ENCODE peak calls at places on chromosome 2, in six cellular contexts. U is K562, I is HepG2, G is NT2/D1, X is H1, W is GM12878. L is an unnamed sample.

GRCh38 chr2:149393647-149394046 is 63.3 kb downstream of the LYPD6 start:
- DNase-seq in U (no peak), I (no peak), G (no peak), X (no peak), W (no peak), L (no peak)

GRCh38 chr2:215880970-215881369 is 132.4 kb downstream of the MREG start:
- DNase-seq in U (no peak), I (no peak), G (no peak), X (no peak), W (peak), L (no peak)

GRCh38 chr2:57877811-57878572 is 168.6 kb upstream of the VRK2 start:
- DNase-seq in U (no peak), I (no peak), G (no peak), X (no peak), W (no peak), L (no peak)

GRCh38 chr2:113227290-113227689 is 51.4 kb downstream of the PAX8 start:
- DNase-seq in U (no peak), I (no peak), G (no peak), X (no peak), W (no peak), L (no peak)

GRCh38 chr2:211351998-211352397 is 795.6 kb downstream of the CPS1 start:
- DNase-seq in U (no peak), I (no peak), G (no peak), X (no peak), W (no peak), L (no peak)

GRCh38 chr2:239213420-239214101 is 187.3 kb downstream of the HDAC4 start:
- DNase-seq in U (no peak), I (no peak), G (no peak), X (no peak), W (no peak), L (no peak)

GRCh38 chr2:169348321-169349002 is 13.9 kb downstream of the LRP2 start:
- DNase-seq in U (no peak), I (peak), G (no peak), X (no peak), W (no peak), L (no peak)

GRCh38 chr2:240325006-240325653 is 110.3 kb upstream of the GPC1 start:
- DNase-seq in U (no peak), I (no peak), G (no peak), X (no peak), W (no peak), L (no peak)

GRCh38 chr2:216956820-216957493 is 97.1 kb upstream of the TNP1 start:
- DNase-seq in U (no peak), I (no peak), G (no peak), X (no peak), W (no peak), L (no peak)

GRCh38 chr2:95238131-95238530 is 30.8 kb downstream of the ZNF892 start:
- DNase-seq in U (no peak), I (no peak), G (no peak), X (no peak), W (no peak), L (no peak)

GRCh38 chr2:133331437-133331836 is 236.8 kb downstream of the NCKAP5 start:
- DNase-seq in U (no peak), I (no peak), G (no peak), X (no peak), W (no peak), L (no peak)

GRCh38 chr2:241567776-241568175 is 9.2 kb downstream of the BOK start:
- DNase-seq in U (no peak), I (no peak), G (no peak), X (no peak), W (no peak), L (no peak)

GRCh38 chr2:220708366-220708765 is 863.7 kb downstream of the EPHA4 start:
- DNase-seq in U (no peak), I (no peak), G (no peak), X (no peak), W (no peak), L (no peak)

GRCh38 chr2:213152065-213152794 is 818 bp upstream of the IKZF2 start:
- DNase-seq in U (peak), I (peak), G (peak), X (no peak), W (no peak), L (peak)

GRCh38 chr2:159380676-159381239 is 94.3 kb upstream of the WDSUB1 start:
- DNase-seq in U (no peak), I (peak), G (no peak), X (no peak), W (no peak), L (no peak)

GRCh38 chr2:149627402-149627801 is 39.8 kb upstream of the MMADHC start:
- DNase-seq in U (no peak), I (no peak), G (no peak), X (no peak), W (no peak), L (no peak)

GRCh38 chr2:170335351-170335750 is 157.4 kb downstream of the MYO3B start:
- DNase-seq in U (no peak), I (no peak), G (no peak), X (no peak), W (no peak), L (no peak)

GRCh38 chr2:28394331-28394877 is 1.7 kb downstream of the FOSL2 start:
- DNase-seq in U (no peak), I (no peak), G (no peak), X (no peak), W (no peak), L (no peak)

GRCh38 chr2:185132501-185133041 is 534.2 kb downstream of the ZNF804A start:
- DNase-seq in U (no peak), I (no peak), G (no peak), X (no peak), W (no peak), L (no peak)

GRCh38 chr2:85189606-85190270 is 56.5 kb downstream of the TCF7L1 start:
- DNase-seq in U (no peak), I (peak), G (no peak), X (no peak), W (no peak), L (no peak)

GRCh38 chr2:205775091-205775876 is 93.0 kb downstream of the NRP2 start:
- DNase-seq in U (no peak), I (no peak), G (no peak), X (no peak), W (no peak), L (no peak)

GRCh38 chr2:150787353-150788098 is 300.1 kb upstream of the RND3 start:
- DNase-seq in U (no peak), I (no peak), G (no peak), X (no peak), W (no peak), L (no peak)

GRCh38 chr2:63023444-63023843 is 27.2 kb upstream of the OTX1 start:
- DNase-seq in U (peak), I (peak), G (no peak), X (peak), W (peak), L (peak)

GRCh38 chr2:29450823-29451222 is 335.6 kb downstream of the CLIP4 start:
- DNase-seq in U (no peak), I (no peak), G (no peak), X (no peak), W (no peak), L (no peak)

GRCh38 chr2:150357770-150358467 is 129.5 kb downstream of the RND3 start:
- DNase-seq in U (no peak), I (no peak), G (no peak), X (no peak), W (peak), L (no peak)

GRCh38 chr2:197871780-197872456 is 67.5 kb downstream of the PLCL1 start:
- DNase-seq in U (no peak), I (no peak), G (no peak), X (no peak), W (no peak), L (no peak)

GRCh38 chr2:235793163-235793752 is 299.4 kb downstream of the AGAP1 start:
- DNase-seq in U (no peak), I (peak), G (no peak), X (no peak), W (no peak), L (no peak)

GRCh38 chr2:203811491-203812221 is 55.9 kb upstream of the CTLA4 start:
- DNase-seq in U (no peak), I (peak), G (no peak), X (no peak), W (no peak), L (peak)

GRCh38 chr2:76073992-76074604 is 363.4 kb upstream of the GCFC2 start:
- DNase-seq in U (no peak), I (no peak), G (no peak), X (no peak), W (no peak), L (no peak)

GRCh38 chr2:157264099-157264498 is 6.6 kb downstream of the GALNT5 start:
- DNase-seq in U (no peak), I (no peak), G (no peak), X (no peak), W (no peak), L (no peak)

DNA sequence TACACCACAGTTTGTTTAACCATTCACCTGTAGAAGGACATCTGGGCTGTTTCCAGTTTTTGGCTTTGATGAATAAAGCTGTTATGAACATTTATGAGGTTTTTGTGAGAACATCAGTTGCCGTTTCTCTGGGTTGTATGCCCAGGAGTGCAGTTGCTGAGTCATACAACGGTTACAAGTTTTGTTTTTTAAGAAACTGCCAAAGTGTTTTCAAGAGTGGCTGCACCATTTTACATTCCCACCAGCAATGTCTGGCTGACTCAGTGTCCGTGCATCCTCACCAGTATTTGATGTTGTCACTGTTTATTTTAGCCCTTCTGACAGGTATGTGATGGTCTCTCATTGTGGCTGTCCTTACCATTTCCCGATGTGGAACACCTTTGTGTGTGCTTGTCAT is 48.0 kb upstream of the GPR17 start:
- DNase-seq in U (no peak), I (no peak), G (no peak), X (no peak), W (no peak), L (no peak)
- TF ChIP-seq ZNF274 in U (no peak), I (no peak), G (no peak), X (no peak), W (no peak), L (no peak)

GRCh38 chr2:73268831-73269685 is 15.2 kb downstream of the FBXO41 start:
- DNase-seq in U (no peak), I (no peak), G (no peak), X (peak), W (no peak), L (peak)
- TF ChIP-seq ZNF274 in U (no peak), I (no peak), G (no peak), X (no peak), W (no peak), L (no peak)

DNA sequence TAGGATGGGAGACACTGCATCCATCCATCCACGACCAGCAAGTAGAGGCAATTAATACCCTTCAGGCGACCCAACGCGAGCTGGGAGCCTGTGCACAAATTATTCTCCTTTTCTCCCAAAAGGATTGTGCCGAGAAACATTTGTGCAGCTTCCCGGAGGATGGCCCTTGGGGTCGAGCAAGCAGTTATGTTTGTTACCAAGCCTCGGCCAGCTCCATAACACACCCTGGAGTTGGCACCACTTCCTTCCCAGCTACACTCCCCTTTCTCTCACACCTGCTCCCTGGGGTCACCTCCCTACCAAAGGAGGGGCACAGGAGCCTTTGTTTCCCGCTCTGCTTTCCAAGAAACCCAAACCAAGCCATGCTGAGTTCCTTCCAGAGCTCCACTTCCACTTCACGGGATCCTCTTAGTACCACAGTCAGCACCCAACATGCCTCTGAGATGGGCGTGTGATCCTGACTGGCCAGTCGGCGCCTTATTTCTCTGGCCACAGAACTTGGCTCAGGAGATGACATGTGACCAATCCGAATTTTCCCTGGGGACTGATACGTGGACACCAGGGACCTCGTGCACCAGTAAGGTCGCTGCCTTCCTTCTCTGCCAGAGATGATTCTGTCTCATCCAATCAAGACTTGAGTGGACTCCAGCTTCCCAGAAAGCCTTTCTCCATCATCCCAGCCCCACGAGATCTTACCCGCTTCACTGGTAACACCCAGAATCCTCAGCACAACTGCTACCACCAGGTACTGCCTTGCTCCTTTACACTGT is 28.5 kb downstream of the GPR55 start:
- DNase-seq in U (no peak), I (no peak), G (no peak), X (no peak), W (no peak), L (no peak)
- TF ChIP-seq ZNF274 in U (no peak), I (no peak), G (no peak), X (no peak), W (no peak), L (no peak)

DNA sequence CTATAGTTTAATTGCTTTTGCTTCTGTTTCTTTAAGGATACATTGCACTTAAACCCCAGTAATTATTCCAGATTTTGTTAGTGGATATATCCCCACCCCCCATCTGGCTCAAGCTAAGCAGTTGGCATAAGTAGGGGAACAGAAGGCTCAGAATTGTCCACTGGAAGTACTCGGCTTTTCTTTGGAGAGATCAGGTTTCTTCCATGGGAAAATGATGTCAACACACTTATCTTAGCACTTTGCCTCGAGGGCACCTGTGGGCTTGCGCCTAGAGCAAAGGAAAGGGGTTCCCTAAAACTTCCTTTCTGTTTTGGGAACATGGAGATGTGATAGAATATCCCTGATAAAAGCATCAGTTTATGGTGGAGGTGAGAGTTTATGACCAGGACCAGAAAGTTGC is 130.6 kb downstream of the FMNL2 start:
- DNase-seq in U (no peak), I (no peak), G (no peak), X (no peak), W (no peak), L (no peak)
- TF ChIP-seq ZNF274 in U (no peak), I (no peak), G (no peak), X (no peak), W (no peak), L (no peak)

DNA sequence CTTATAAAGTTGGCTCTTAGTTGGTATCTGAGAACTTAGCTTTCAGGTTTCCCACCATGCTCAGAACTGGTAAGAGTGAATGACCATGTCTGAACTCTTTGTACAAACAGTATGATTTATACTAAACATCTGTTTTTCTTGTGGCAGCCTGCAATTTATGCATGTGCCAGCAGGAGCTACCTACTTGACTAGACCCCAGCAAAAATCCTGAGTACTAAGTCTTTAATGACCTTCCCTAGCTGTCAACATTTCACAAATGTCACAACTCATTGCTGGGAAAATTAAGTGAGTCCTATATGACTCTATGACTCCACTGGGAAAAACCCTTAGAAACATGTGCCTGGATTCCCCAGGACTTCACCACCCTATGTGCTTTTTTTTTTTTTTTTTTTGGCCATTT is 1225.8 kb downstream of the SUCLG1 start:
- DNase-seq in U (no peak), I (no peak), G (no peak), X (no peak), W (no peak), L (peak)
- TF ChIP-seq ZNF274 in U (no peak), I (no peak), G (no peak), X (no peak), W (no peak), L (no peak)

DNA sequence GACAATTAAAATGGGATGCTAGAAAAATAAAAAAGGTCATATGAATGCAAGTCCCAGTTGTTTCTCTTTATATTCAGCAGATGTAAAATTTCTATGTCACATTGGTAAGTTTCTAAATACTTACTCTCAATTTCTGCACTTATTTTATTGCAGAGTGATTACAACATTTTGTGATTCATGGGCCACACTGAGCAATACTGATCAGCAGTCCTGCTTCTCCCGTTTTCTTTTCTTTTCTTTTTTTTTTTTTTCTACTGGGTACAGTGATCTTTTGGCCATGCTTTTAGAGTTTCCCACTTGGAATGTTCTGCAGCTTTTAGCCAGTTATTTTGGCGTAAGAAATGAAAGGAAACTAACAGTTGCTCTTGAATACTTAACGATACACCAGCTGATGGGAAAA is 38.8 kb downstream of the LIMS1 start:
- DNase-seq in U (no peak), I (no peak), G (no peak), X (no peak), W (no peak), L (no peak)
- TF ChIP-seq ZNF274 in U (no peak), I (no peak), G (no peak), X (no peak), W (no peak), L (no peak)